ENCODE peak calls at places on chromosomes 4 and X, in eight cellular contexts. One of them, this sample, is unnamed.

GRCh38 chr4:128228778-128229457 is 58.7 kb downstream of the PGRMC2 start:
- DNase-seq in mucosa of descending colon: no peak
- DNase-seq in GM12865: no peak
- DNase-seq in AG09309: peak
- DNase-seq in A549: no peak
- DNase-seq in AG10803: peak
- DNase-seq in cardiac muscle cell: no peak
- DNase-seq in suprapubic skin: no peak
- DNase-seq in this sample: peak

GRCh38 chrX:6002056-6002455 is 226.6 kb downstream of the NLGN4X start:
- DNase-seq in AG10803: no peak
- DNase-seq in A549: no peak
- DNase-seq in AG09309: no peak
- DNase-seq in cardiac muscle cell: no peak
- DNase-seq in suprapubic skin: no peak
- DNase-seq in mucosa of descending colon: no peak
- DNase-seq in GM12865: no peak
- DNase-seq in this sample: no peak

GRCh38 chr4:40585201-40585789 is 44.4 kb downstream of the RBM47 start:
- DNase-seq in suprapubic skin: no peak
- DNase-seq in mucosa of descending colon: no peak
- DNase-seq in AG09309: no peak
- DNase-seq in cardiac muscle cell: no peak
- DNase-seq in AG10803: no peak
- DNase-seq in GM12865: no peak
- DNase-seq in A549: no peak
- DNase-seq in this sample: no peak

GRCh38 chr4:124111922-124112321 is 600.6 kb downstream of the ANKRD50 start:
- DNase-seq in AG09309: peak
- DNase-seq in AG10803: peak
- DNase-seq in GM12865: peak
- DNase-seq in suprapubic skin: no peak
- DNase-seq in A549: peak
- DNase-seq in cardiac muscle cell: peak
- DNase-seq in mucosa of descending colon: no peak
- DNase-seq in this sample: peak

GRCh38 chr4:118836763-118837507 is 1.0 kb upstream of the SEC24D start:
- DNase-seq in A549: no peak
- DNase-seq in GM12865: no peak
- DNase-seq in cardiac muscle cell: no peak
- DNase-seq in AG10803: no peak
- DNase-seq in suprapubic skin: no peak
- DNase-seq in AG09309: no peak
- DNase-seq in mucosa of descending colon: no peak
- DNase-seq in this sample: no peak

GRCh38 chrX:100410901-100411801 is 1.1 kb upstream of the PCDH19 start:
- DNase-seq in AG10803: no peak
- DNase-seq in cardiac muscle cell: peak
- DNase-seq in mucosa of descending colon: no peak
- DNase-seq in AG09309: no peak
- DNase-seq in GM12865: no peak
- DNase-seq in suprapubic skin: no peak
- DNase-seq in A549: no peak
- DNase-seq in this sample: no peak

GRCh38 chr4:38430841-38431240 is 233.2 kb upstream of the KLF3 start:
- DNase-seq in AG09309: no peak
- DNase-seq in A549: no peak
- DNase-seq in GM12865: no peak
- DNase-seq in AG10803: no peak
- DNase-seq in cardiac muscle cell: no peak
- DNase-seq in suprapubic skin: no peak
- DNase-seq in mucosa of descending colon: no peak
- DNase-seq in this sample: no peak

GRCh38 chr4:11720292-11720691 is 291.6 kb upstream of the HS3ST1 start:
- DNase-seq in A549: peak
- DNase-seq in suprapubic skin: no peak
- DNase-seq in AG10803: no peak
- DNase-seq in GM12865: peak
- DNase-seq in mucosa of descending colon: no peak
- DNase-seq in AG09309: no peak
- DNase-seq in cardiac muscle cell: peak
- DNase-seq in this sample: peak

GRCh38 chr4:112127736-112128322 is 17.4 kb upstream of the FAM241A start:
- DNase-seq in AG10803: peak
- DNase-seq in mucosa of descending colon: no peak
- DNase-seq in suprapubic skin: no peak
- DNase-seq in AG09309: no peak
- DNase-seq in A549: no peak
- DNase-seq in GM12865: no peak
- DNase-seq in cardiac muscle cell: no peak
- DNase-seq in this sample: no peak

GRCh38 chr4:56512166-56512565 is 6.6 kb downstream of the ARL9 start:
- DNase-seq in GM12865: no peak
- DNase-seq in AG10803: peak
- DNase-seq in suprapubic skin: no peak
- DNase-seq in cardiac muscle cell: no peak
- DNase-seq in A549: no peak
- DNase-seq in mucosa of descending colon: no peak
- DNase-seq in AG09309: peak
- DNase-seq in this sample: peak

GRCh38 chr4:80125252-80126177 is 52.5 kb upstream of the ANTXR2 start:
- DNase-seq in GM12865: peak
- DNase-seq in suprapubic skin: no peak
- DNase-seq in AG10803: peak
- DNase-seq in cardiac muscle cell: peak
- DNase-seq in A549: peak
- DNase-seq in mucosa of descending colon: no peak
- DNase-seq in AG09309: no peak
- DNase-seq in this sample: peak

GRCh38 chr4:53314257-53314656 is 51.6 kb downstream of the SCFD2 start:
- DNase-seq in AG09309: no peak
- DNase-seq in GM12865: no peak
- DNase-seq in AG10803: no peak
- DNase-seq in cardiac muscle cell: no peak
- DNase-seq in A549: no peak
- DNase-seq in mucosa of descending colon: no peak
- DNase-seq in suprapubic skin: no peak
- DNase-seq in this sample: no peak

GRCh38 chr4:40199999-40200880 is 3.4 kb downstream of the RHOH start:
- DNase-seq in cardiac muscle cell: no peak
- DNase-seq in GM12865: peak
- DNase-seq in A549: no peak
- DNase-seq in AG10803: peak
- DNase-seq in AG09309: no peak
- DNase-seq in mucosa of descending colon: no peak
- DNase-seq in suprapubic skin: no peak
- DNase-seq in this sample: peak

GRCh38 chr4:105061136-105061696 is 85.5 kb upstream of the TET2 start:
- DNase-seq in GM12865: peak
- DNase-seq in AG09309: no peak
- DNase-seq in AG10803: no peak
- DNase-seq in suprapubic skin: no peak
- DNase-seq in mucosa of descending colon: no peak
- DNase-seq in cardiac muscle cell: no peak
- DNase-seq in A549: no peak
- DNase-seq in this sample: peak

GRCh38 chr4:81421346-81422218 is 50.1 kb downstream of the RASGEF1B start:
- DNase-seq in A549: no peak
- DNase-seq in cardiac muscle cell: no peak
- DNase-seq in mucosa of descending colon: no peak
- DNase-seq in GM12865: peak
- DNase-seq in AG09309: no peak
- DNase-seq in suprapubic skin: no peak
- DNase-seq in AG10803: no peak
- DNase-seq in this sample: peak

GRCh38 chr4:24896056-24896455 is 16.8 kb downstream of the CCDC149 start:
- DNase-seq in mucosa of descending colon: no peak
- DNase-seq in suprapubic skin: no peak
- DNase-seq in GM12865: no peak
- DNase-seq in AG09309: no peak
- DNase-seq in A549: no peak
- DNase-seq in AG10803: no peak
- DNase-seq in cardiac muscle cell: no peak
- DNase-seq in this sample: no peak

GRCh38 chr4:121126449-121127006 is 37.6 kb downstream of the TNIP3 start:
- DNase-seq in A549: no peak
- DNase-seq in suprapubic skin: no peak
- DNase-seq in AG09309: no peak
- DNase-seq in GM12865: no peak
- DNase-seq in cardiac muscle cell: no peak
- DNase-seq in AG10803: no peak
- DNase-seq in mucosa of descending colon: no peak
- DNase-seq in this sample: no peak

GRCh38 chrX:14073158-14073557 is 43.5 kb upstream of the GEMIN8 start:
- DNase-seq in AG09309: no peak
- DNase-seq in suprapubic skin: no peak
- DNase-seq in mucosa of descending colon: no peak
- DNase-seq in A549: no peak
- DNase-seq in AG10803: peak
- DNase-seq in cardiac muscle cell: no peak
- DNase-seq in GM12865: no peak
- DNase-seq in this sample: no peak

GRCh38 chr4:107863416-107863815 is 38.7 kb downstream of the SGMS2 start:
- DNase-seq in suprapubic skin: no peak
- DNase-seq in A549: no peak
- DNase-seq in AG10803: no peak
- DNase-seq in mucosa of descending colon: no peak
- DNase-seq in GM12865: no peak
- DNase-seq in AG09309: no peak
- DNase-seq in cardiac muscle cell: no peak
- DNase-seq in this sample: peak

GRCh38 chrX:119045884-119046283 is 26.9 kb upstream of the CT47C1 start:
- DNase-seq in GM12865: no peak
- DNase-seq in AG10803: no peak
- DNase-seq in suprapubic skin: no peak
- DNase-seq in mucosa of descending colon: no peak
- DNase-seq in cardiac muscle cell: no peak
- DNase-seq in A549: no peak
- DNase-seq in AG09309: no peak
- DNase-seq in this sample: no peak

GRCh38 chrX:154531626-154532025 is 15.0 kb downstream of the G6PD start:
- DNase-seq in suprapubic skin: no peak
- DNase-seq in AG10803: no peak
- DNase-seq in A549: peak
- DNase-seq in GM12865: no peak
- DNase-seq in mucosa of descending colon: no peak
- DNase-seq in cardiac muscle cell: peak
- DNase-seq in AG09309: no peak
- DNase-seq in this sample: peak

GRCh38 chrX:154019061-154019621 is 561 bp downstream of the IRAK1 start:
- DNase-seq in AG09309: no peak
- DNase-seq in A549: no peak
- DNase-seq in AG10803: no peak
- DNase-seq in mucosa of descending colon: no peak
- DNase-seq in GM12865: peak
- DNase-seq in suprapubic skin: no peak
- DNase-seq in cardiac muscle cell: no peak
- DNase-seq in this sample: no peak

GRCh38 chr4:186481998-186482790 is 73.2 kb downstream of the MTNR1A start:
- DNase-seq in mucosa of descending colon: no peak
- DNase-seq in GM12865: no peak
- DNase-seq in cardiac muscle cell: no peak
- DNase-seq in A549: no peak
- DNase-seq in AG09309: no peak
- DNase-seq in suprapubic skin: no peak
- DNase-seq in AG10803: no peak
- DNase-seq in this sample: no peak

GRCh38 chr4:10102981-10103330 is 13.6 kb downstream of the WDR1 start:
- DNase-seq in AG09309: no peak
- DNase-seq in AG10803: no peak
- DNase-seq in suprapubic skin: no peak
- DNase-seq in GM12865: no peak
- DNase-seq in cardiac muscle cell: no peak
- DNase-seq in A549: no peak
- DNase-seq in mucosa of descending colon: no peak
- DNase-seq in this sample: no peak

GRCh38 chr4:142567620-142568451 is 278.3 kb downstream of the INPP4B start:
- DNase-seq in A549: peak
- DNase-seq in cardiac muscle cell: no peak
- DNase-seq in AG09309: no peak
- DNase-seq in suprapubic skin: no peak
- DNase-seq in mucosa of descending colon: no peak
- DNase-seq in AG10803: peak
- DNase-seq in GM12865: peak
- DNase-seq in this sample: peak

GRCh38 chr4:53595204-53595603 is 3.9 kb upstream of the LNX1 start:
- DNase-seq in GM12865: no peak
- DNase-seq in A549: no peak
- DNase-seq in mucosa of descending colon: no peak
- DNase-seq in suprapubic skin: no peak
- DNase-seq in AG10803: no peak
- DNase-seq in cardiac muscle cell: no peak
- DNase-seq in AG09309: no peak
- DNase-seq in this sample: no peak

GRCh38 chr4:89468632-89469031 is 161.0 kb upstream of the GPRIN3 start:
- DNase-seq in GM12865: no peak
- DNase-seq in suprapubic skin: no peak
- DNase-seq in mucosa of descending colon: no peak
- DNase-seq in AG09309: no peak
- DNase-seq in AG10803: no peak
- DNase-seq in A549: no peak
- DNase-seq in cardiac muscle cell: no peak
- DNase-seq in this sample: no peak

GRCh38 chr4:87026795-87027495 is 92.1 kb downstream of the AFF1 start:
- DNase-seq in GM12865: peak
- DNase-seq in cardiac muscle cell: no peak
- DNase-seq in AG09309: no peak
- DNase-seq in AG10803: no peak
- DNase-seq in suprapubic skin: no peak
- DNase-seq in A549: no peak
- DNase-seq in mucosa of descending colon: no peak
- DNase-seq in this sample: no peak
- H3K4me3 ChIP-seq in GM12865: no peak
- H3K4me3 ChIP-seq in cardiac muscle cell: no peak
- H3K4me3 ChIP-seq in AG09309: no peak
- H3K4me3 ChIP-seq in AG10803: no peak
- H3K4me3 ChIP-seq in suprapubic skin: no peak
- H3K4me3 ChIP-seq in A549: no peak
- H3K4me3 ChIP-seq in mucosa of descending colon: no peak
- H3K4me3 ChIP-seq in this sample: no peak

GRCh38 chrX:47248576-47248975 is 15.8 kb downstream of the USP11 start:
- DNase-seq in mucosa of descending colon: no peak
- DNase-seq in AG10803: no peak
- DNase-seq in cardiac muscle cell: no peak
- DNase-seq in GM12865: no peak
- DNase-seq in suprapubic skin: no peak
- DNase-seq in AG09309: no peak
- DNase-seq in A549: no peak
- DNase-seq in this sample: no peak
- H3K4me3 ChIP-seq in mucosa of descending colon: no peak
- H3K4me3 ChIP-seq in AG10803: no peak
- H3K4me3 ChIP-seq in cardiac muscle cell: no peak
- H3K4me3 ChIP-seq in GM12865: no peak
- H3K4me3 ChIP-seq in suprapubic skin: no peak
- H3K4me3 ChIP-seq in AG09309: no peak
- H3K4me3 ChIP-seq in A549: no peak
- H3K4me3 ChIP-seq in this sample: no peak

GRCh38 chr4:5018603-5019002 is 655 bp downstream of the CYTL1 start:
- DNase-seq in suprapubic skin: no peak
- DNase-seq in AG09309: no peak
- DNase-seq in GM12865: no peak
- DNase-seq in mucosa of descending colon: no peak
- DNase-seq in AG10803: no peak
- DNase-seq in A549: no peak
- DNase-seq in cardiac muscle cell: no peak
- DNase-seq in this sample: no peak
- H3K4me3 ChIP-seq in suprapubic skin: no peak
- H3K4me3 ChIP-seq in AG09309: no peak
- H3K4me3 ChIP-seq in GM12865: no peak
- H3K4me3 ChIP-seq in mucosa of descending colon: no peak
- H3K4me3 ChIP-seq in AG10803: no peak
- H3K4me3 ChIP-seq in A549: no peak
- H3K4me3 ChIP-seq in cardiac muscle cell: no peak
- H3K4me3 ChIP-seq in this sample: no peak

GRCh38 chr4:1547863-1548637 is 136.1 kb downstream of the FAM53A start:
- DNase-seq in GM12865: no peak
- DNase-seq in AG09309: no peak
- DNase-seq in A549: no peak
- DNase-seq in mucosa of descending colon: peak
- DNase-seq in AG10803: no peak
- DNase-seq in cardiac muscle cell: no peak
- DNase-seq in suprapubic skin: no peak
- DNase-seq in this sample: no peak
- H3K4me3 ChIP-seq in GM12865: no peak
- H3K4me3 ChIP-seq in AG09309: no peak
- H3K4me3 ChIP-seq in A549: no peak
- H3K4me3 ChIP-seq in mucosa of descending colon: no peak
- H3K4me3 ChIP-seq in AG10803: no peak
- H3K4me3 ChIP-seq in cardiac muscle cell: no peak
- H3K4me3 ChIP-seq in suprapubic skin: peak
- H3K4me3 ChIP-seq in this sample: no peak

This sample was measured in fibroblast of lung.